ENCODE peak calls at places on chromosomes 13 and 19, in eight cellular contexts. A, F, Z, S, H, Y, W and X are unnamed samples.

GRCh38 chr19:14333101-14333871 is 48.0 kb upstream of the ADGRE5 start:
- DNase-seq in Y (no peak), S (no peak), Z (no peak), H (no peak), F (peak), W (peak), A (peak), X (no peak)

GRCh38 chr19:5147971-5148793 is 179.3 kb downstream of the KDM4B start:
- DNase-seq in S (peak), W (no peak), H (no peak), A (peak), Z (no peak), F (no peak), Y (no peak), X (no peak)

GRCh38 chr13:110818747-110819146 is 96.1 kb downstream of the ANKRD10 start:
- DNase-seq in Y (no peak), A (no peak), F (no peak), S (no peak), Z (no peak), W (no peak), H (no peak), X (no peak)

GRCh38 chr13:108508263-108508662 is 121.1 kb upstream of the MYO16 start:
- DNase-seq in Z (no peak), F (peak), H (no peak), S (no peak), Y (peak), W (peak), A (no peak), X (no peak)

GRCh38 chr13:60467098-60467497 is 70.1 kb downstream of the TDRD3 start:
- DNase-seq in W (no peak), Z (no peak), S (no peak), A (no peak), F (no peak), H (no peak), Y (no peak), X (no peak)

GRCh38 chr13:112722433-112723250 is 32.8 kb downstream of the ATP11A start:
- DNase-seq in Y (peak), Z (peak), H (peak), F (peak), A (no peak), S (no peak), W (peak), X (no peak)

GRCh38 chr13:43686557-43686956 is 100.2 kb downstream of the ENOX1 start:
- DNase-seq in Z (peak), W (no peak), A (peak), Y (peak), F (peak), S (peak), H (peak), X (no peak)

GRCh38 chr19:13026478-13026999 is 31.3 kb downstream of the NFIX start:
- DNase-seq in W (no peak), Z (no peak), Y (peak), H (no peak), F (peak), A (no peak), S (no peak), X (no peak)

GRCh38 chr13:111482126-111482525 is 161.7 kb downstream of the TEX29 start:
- DNase-seq in S (no peak), Z (no peak), Y (no peak), W (no peak), H (no peak), F (no peak), A (no peak), X (no peak)

GRCh38 chr13:97945342-97945741 is 8.1 kb upstream of the IPO5 start:
- DNase-seq in H (no peak), W (no peak), S (no peak), F (no peak), Z (no peak), Y (peak), A (no peak), X (no peak)

GRCh38 chr19:20423381-20424207 is 142.0 kb downstream of the ZNF737 start:
- DNase-seq in Z (no peak), F (peak), A (peak), H (no peak), S (no peak), W (peak), Y (peak), X (peak)

GRCh38 chr19:13152854-13153626 is 2.8 kb downstream of the IER2 start:
- DNase-seq in W (peak), Z (peak), A (peak), S (peak), Y (peak), H (peak), F (peak), X (peak)

GRCh38 chr13:45055902-45056648 is 64.2 kb upstream of the GTF2F2 start:
- DNase-seq in S (no peak), Y (peak), Z (no peak), F (peak), H (no peak), W (no peak), A (no peak), X (no peak)
- H3K4me3 ChIP-seq in S (no peak), Y (no peak), Z (no peak), F (no peak), H (no peak), W (no peak), A (no peak), X (peak)

GRCh38 chr13:46812398-46812797 is 15.4 kb upstream of the ESD start:
- DNase-seq in Y (no peak), F (no peak), Z (no peak), W (no peak), H (no peak), A (no peak), S (no peak), X (no peak)

DNA sequence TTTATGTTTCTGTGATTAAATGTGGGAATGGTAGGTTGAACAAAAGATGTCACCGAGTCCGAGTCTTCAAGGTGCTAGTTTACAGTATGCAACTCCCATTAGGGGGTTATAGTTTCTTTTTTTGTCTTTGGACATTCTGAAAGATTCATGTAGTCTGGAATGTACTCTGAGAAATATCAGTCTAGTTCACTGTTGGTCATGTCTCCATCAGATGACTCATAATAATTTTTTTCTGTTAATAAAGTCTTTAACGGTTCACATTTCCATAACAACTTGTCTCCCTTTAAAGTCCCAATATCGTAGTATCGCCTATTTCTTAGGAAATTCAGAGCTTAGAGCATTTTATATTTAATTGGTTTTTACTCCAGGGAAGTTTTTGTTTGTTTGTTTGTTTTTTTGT is 13.5 kb upstream of the ESD start:
- DNase-seq in Y (no peak), H (no peak), Z (no peak), F (no peak), W (no peak), A (no peak), S (no peak), X (no peak)
- H3K4me3 ChIP-seq in Y (no peak), H (no peak), Z (no peak), F (no peak), W (no peak), A (no peak), S (no peak), X (no peak)

GRCh38 chr13:27919934-27920676 is at the start of gene PDX1:
- DNase-seq in S (no peak), F (no peak), W (peak), A (peak), H (peak), Z (no peak), Y (no peak), X (no peak)
- H3K4me3 ChIP-seq in S (peak), F (no peak), W (peak), A (peak), H (peak), Z (no peak), Y (peak), X (peak)

GRCh38 chr19:35068941-35069634 is 27.6 kb downstream of the HPN start:
- DNase-seq in F (no peak), Y (no peak), Z (no peak), S (no peak), H (no peak), W (no peak), A (no peak), X (no peak)
- H3K4me3 ChIP-seq in F (no peak), Y (no peak), Z (no peak), S (no peak), H (no peak), W (no peak), A (no peak), X (no peak)

DNA sequence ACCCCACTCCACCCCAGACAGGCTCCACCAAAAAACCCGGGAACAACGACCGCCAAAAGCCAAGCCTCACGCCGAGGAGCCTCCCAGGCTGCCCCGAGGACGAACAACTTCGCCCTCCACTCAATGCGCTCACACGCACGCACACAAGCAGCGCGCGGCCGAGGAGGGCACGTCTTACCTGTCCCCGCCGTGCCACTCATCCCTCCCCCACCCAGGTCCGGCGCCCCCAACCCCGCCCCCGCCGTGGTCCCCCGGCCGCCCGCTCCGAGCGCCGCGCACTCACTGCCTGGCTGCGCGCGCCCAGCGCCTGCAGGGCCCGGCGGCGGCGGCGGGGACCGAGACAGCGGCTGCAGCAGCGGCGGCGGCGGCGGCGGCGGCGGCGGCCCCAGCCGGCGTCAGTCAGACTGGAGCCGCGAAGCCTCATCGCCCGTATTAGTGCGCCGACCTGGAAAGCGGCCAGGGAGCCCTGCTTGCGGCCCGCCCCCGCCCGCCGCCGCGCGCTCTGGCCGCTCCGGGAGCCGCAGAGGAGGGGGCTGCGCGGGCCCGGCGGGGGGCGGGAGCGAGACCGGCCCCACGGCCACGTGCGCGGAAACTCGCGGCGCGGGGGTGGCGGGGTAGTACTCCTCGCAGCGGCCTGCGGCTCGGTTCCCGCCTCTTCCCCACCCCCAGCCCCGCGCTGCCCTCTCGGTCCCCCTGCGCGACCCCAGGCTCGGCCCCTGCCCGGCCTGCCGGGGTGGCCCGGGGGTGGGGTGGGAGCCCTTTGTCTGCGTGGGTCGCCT is at the start of gene SMAD9:
- DNase-seq in Y (peak), F (peak), S (peak), Z (no peak), W (peak), A (peak), H (no peak), X (no peak)
- H3K4me3 ChIP-seq in Y (peak), F (peak), S (peak), Z (peak), W (peak), A (peak), H (peak), X (peak)

GRCh38 chr19:45368737-45369340 is 1.5 kb downstream of the ERCC2 start:
- DNase-seq in Z (no peak), Y (no peak), S (no peak), W (peak), A (no peak), F (no peak), H (no peak), X (peak)
- H3K4me3 ChIP-seq in Z (peak), Y (no peak), S (no peak), W (peak), A (no peak), F (no peak), H (no peak), X (no peak)